ENCODE peak calls at places on chromosome 5, in nine cellular contexts. D is Peyer's patch, T is upper lobe of left lung, V is A549, M is gastrocnemius medialis, F is transverse colon, A is GM12878, P is ovary, S is breast epithelium. C is an unnamed sample.

GRCh38 chr5:89282832-89283510 is 400.0 kb upstream of the MEF2C start:
- DNase-seq in D (no peak), T (no peak), V (no peak), M (no peak), F (no peak), A (no peak), P (no peak), S (no peak), C (no peak)

GRCh38 chr5:157575096-157575872 is at the start of gene ADAM19:
- DNase-seq in D (peak), T (peak), V (peak), M (peak), F (peak), A (no peak), P (peak), S (no peak), C (peak)

GRCh38 chr5:95130951-95131350 is 153.9 kb downstream of the MCTP1 start:
- DNase-seq in D (no peak), T (no peak), V (peak), M (no peak), F (no peak), A (no peak), P (no peak), S (no peak), C (no peak)

GRCh38 chr5:77974576-77974975 is 198.4 kb upstream of the TBCA start:
- DNase-seq in D (no peak), T (no peak), V (no peak), M (no peak), F (no peak), A (no peak), P (no peak), S (no peak), C (no peak)

GRCh38 chr5:155978805-155979204 is 348.2 kb upstream of the SGCD start:
- DNase-seq in D (no peak), T (no peak), V (no peak), M (peak), F (no peak), A (no peak), P (no peak), S (no peak), C (no peak)

GRCh38 chr5:172173771-172174170 is 14.3 kb downstream of the STK10 start:
- DNase-seq in D (no peak), T (no peak), V (no peak), M (no peak), F (no peak), A (no peak), P (no peak), S (no peak), C (peak)

GRCh38 chr5:31824886-31825774 is 186.2 kb downstream of the PDZD2 start:
- DNase-seq in D (peak), T (no peak), V (peak), M (no peak), F (peak), A (no peak), P (peak), S (no peak), C (no peak)

GRCh38 chr5:178538624-178539344 is 51.4 kb downstream of the COL23A1 start:
- DNase-seq in D (no peak), T (no peak), V (no peak), M (no peak), F (no peak), A (no peak), P (no peak), S (no peak), C (no peak)

GRCh38 chr5:160772854-160773253 is 79.2 kb downstream of the ATP10B start:
- DNase-seq in D (no peak), T (no peak), V (no peak), M (no peak), F (no peak), A (no peak), P (no peak), S (no peak), C (no peak)

GRCh38 chr5:1634337-1634661 is 110.5 kb upstream of the LPCAT1 start:
- DNase-seq in D (no peak), T (no peak), V (no peak), M (no peak), F (no peak), A (no peak), P (no peak), S (no peak), C (no peak)

GRCh38 chr5:57844410-57844809 is 361.8 kb upstream of the ACTBL2 start:
- DNase-seq in D (no peak), T (no peak), V (no peak), M (no peak), F (no peak), A (no peak), P (no peak), S (no peak), C (no peak)

GRCh38 chr5:172243302-172243701 is 40.3 kb downstream of the UBTD2 start:
- DNase-seq in D (no peak), T (no peak), V (no peak), M (no peak), F (no peak), A (no peak), P (no peak), S (no peak), C (no peak)

GRCh38 chr5:32543291-32543690 is 42.1 kb upstream of the SUB1 start:
- DNase-seq in D (no peak), T (no peak), V (no peak), M (no peak), F (no peak), A (no peak), P (no peak), S (no peak), C (no peak)

GRCh38 chr5:95284512-95285405 is at the start of gene MCTP1:
- DNase-seq in D (no peak), T (peak), V (peak), M (no peak), F (no peak), A (no peak), P (peak), S (no peak), C (peak)

GRCh38 chr5:1952456-1953099 is 69.9 kb upstream of the IRX4 start:
- DNase-seq in D (no peak), T (no peak), V (no peak), M (no peak), F (no peak), A (no peak), P (no peak), S (no peak), C (no peak)

GRCh38 chr5:7881816-7882215 is 12.9 kb downstream of the MTRR start:
- DNase-seq in D (no peak), T (no peak), V (no peak), M (no peak), F (no peak), A (no peak), P (no peak), S (no peak), C (no peak)

GRCh38 chr5:98769256-98770157 is 4.0 kb upstream of the RGMB start:
- DNase-seq in D (peak), T (peak), V (peak), M (no peak), F (peak), A (no peak), P (peak), S (no peak), C (peak)

GRCh38 chr5:1670342-1670741 is 129.3 kb downstream of the MRPL36 start:
- DNase-seq in D (no peak), T (no peak), V (no peak), M (no peak), F (no peak), A (no peak), P (no peak), S (no peak), C (no peak)

GRCh38 chr5:141715340-141715905 is 33.4 kb upstream of the ARAP3 start:
- DNase-seq in D (no peak), T (peak), V (no peak), M (no peak), F (no peak), A (no peak), P (no peak), S (no peak), C (no peak)

GRCh38 chr5:1058549-1058945 is 49.9 kb downstream of the NKD2 start:
- DNase-seq in D (no peak), T (peak), V (no peak), M (no peak), F (no peak), A (no peak), P (no peak), S (no peak), C (no peak)

GRCh38 chr5:135034186-135034962 is at the start of gene PITX1:
- DNase-seq in D (peak), T (peak), V (peak), M (no peak), F (peak), A (no peak), P (no peak), S (no peak), C (no peak)
- TF ChIP-seq POLR2A in D (no peak), T (no peak), V (peak), M (no peak), F (no peak), A (no peak), P (no peak), S (no peak), C (no peak)

GRCh38 chr5:114223866-114224265 is 138.0 kb upstream of the KCNN2 start:
- DNase-seq in D (no peak), T (no peak), V (peak), M (no peak), F (no peak), A (no peak), P (no peak), S (no peak), C (no peak)

DNA sequence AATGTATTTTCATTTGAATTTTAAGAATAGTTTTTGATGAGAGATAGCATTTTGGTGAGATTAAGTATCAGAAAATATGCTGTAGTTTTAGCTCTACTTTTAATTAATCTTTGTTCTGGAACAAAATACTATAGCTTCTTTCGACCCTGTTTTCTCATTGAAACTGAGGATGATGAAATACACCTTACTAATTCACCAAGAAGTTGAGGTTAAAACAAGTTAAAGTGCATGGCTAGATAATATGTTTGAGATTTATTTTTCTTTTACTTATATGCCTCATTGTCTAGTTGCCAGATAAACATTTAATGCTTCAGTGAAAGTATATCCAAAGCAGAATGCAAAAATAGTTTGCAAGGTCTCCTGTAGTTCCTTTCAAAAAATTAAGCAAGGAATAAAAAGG is 140.1 kb upstream of the KCNN2 start:
- DNase-seq in D (no peak), T (no peak), V (no peak), M (no peak), F (no peak), A (no peak), P (no peak), S (no peak), C (no peak)
- TF ChIP-seq CTCF in D (no peak), T (no peak), V (no peak), M (no peak), F (no peak), A (no peak), P (no peak), S (no peak), C (no peak)

DNA sequence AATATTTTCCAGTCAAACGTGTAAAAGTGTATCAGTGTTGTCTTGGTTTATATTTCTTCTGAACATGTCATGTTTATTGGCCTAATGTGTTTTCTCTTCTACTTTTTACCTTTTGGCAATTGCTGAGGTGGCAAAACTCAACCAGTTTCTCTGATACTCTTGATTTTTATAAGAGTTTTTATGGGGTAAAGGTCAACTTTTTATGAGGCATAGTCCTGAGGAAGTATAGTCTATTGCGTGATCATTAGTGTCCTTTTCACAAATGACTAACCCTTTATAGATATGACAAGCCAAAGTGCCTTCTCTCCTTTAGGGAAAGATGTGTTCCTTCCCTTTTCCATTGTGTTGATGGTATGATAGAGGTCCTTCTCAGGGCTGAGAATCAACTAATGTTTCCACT is 32.9 kb downstream of the OCLN start:
- DNase-seq in D (no peak), T (no peak), V (no peak), M (no peak), F (no peak), A (no peak), P (no peak), S (no peak), C (no peak)
- H3K27ac ChIP-seq in D (peak), T (no peak), V (no peak), M (no peak), F (peak), A (no peak), P (no peak), S (no peak), C (no peak)

GRCh38 chr5:54309751-54310432 is 481 bp downstream of the ARL15 start:
- DNase-seq in D (peak), T (peak), V (peak), M (peak), F (peak), A (no peak), P (peak), S (no peak), C (peak)

GRCh38 chr5:54312499-54312898 is 2.1 kb upstream of the ARL15 start:
- DNase-seq in D (no peak), T (no peak), V (no peak), M (no peak), F (no peak), A (no peak), P (no peak), S (no peak), C (no peak)

GRCh38 chr5:54311178-54311811 is 922 bp upstream of the ARL15 start:
- DNase-seq in D (no peak), T (no peak), V (peak), M (no peak), F (no peak), A (no peak), P (no peak), S (no peak), C (no peak)

GRCh38 chr5:54309237-54309636 is 1.1 kb downstream of the ARL15 start:
- DNase-seq in D (no peak), T (no peak), V (no peak), M (no peak), F (no peak), A (no peak), P (no peak), S (no peak), C (no peak)

GRCh38 chr5:54310433-54311177 is at the start of gene ARL15:
- DNase-seq in D (peak), T (peak), V (peak), M (peak), F (peak), A (peak), P (peak), S (peak), C (peak)
- TF ChIP-seq POLR2A in D (peak), T (peak), V (peak), M (peak), F (peak), A (peak), P (peak), S (peak), C (peak)

DNA sequence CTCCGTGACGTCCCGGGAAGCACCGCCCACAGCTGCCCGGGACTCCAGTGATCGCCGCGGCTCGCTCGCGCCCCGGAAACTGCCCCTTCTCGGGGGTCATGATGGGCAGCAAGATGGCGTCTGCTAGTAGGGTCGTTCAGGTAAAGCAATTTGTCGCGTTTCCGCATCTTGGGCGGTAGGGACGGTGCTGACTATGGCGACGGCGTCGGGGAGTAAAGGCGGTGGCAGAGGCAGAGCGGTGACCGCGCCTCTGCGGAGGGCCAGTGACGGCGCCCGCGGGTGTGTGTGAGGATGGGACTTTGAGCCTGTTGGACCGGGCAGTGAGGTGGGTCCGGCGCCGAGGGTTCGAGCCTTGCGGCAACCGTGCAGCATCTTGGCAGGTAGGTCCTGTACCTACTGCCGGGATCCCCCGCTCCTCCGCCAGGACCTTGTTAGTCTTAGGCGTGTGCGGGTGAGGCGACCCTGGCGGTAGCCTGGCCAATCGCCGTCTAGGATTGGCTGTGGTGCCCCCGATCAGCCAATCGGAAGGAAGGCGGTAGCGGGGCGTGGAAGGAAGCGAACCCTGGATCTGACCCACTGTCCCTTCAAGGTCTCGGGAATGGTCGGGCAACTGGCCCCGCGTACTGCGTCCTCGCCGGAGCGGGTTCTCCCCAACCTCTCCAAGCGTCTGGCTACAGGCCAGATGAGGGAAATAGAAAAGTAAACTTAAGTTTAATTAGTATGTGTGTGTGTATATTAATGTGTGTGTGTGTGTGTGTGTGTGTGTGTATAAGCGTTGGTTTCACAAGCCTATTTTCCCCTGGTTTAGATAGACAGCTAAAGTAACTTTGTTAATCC is 16.7 kb upstream of the CDK7 start:
- DNase-seq in D (peak), T (no peak), V (peak), M (peak), F (peak), A (peak), P (peak), S (peak), C (peak)
- TF ChIP-seq CTCF in D (peak), T (peak), V (no peak), M (peak), F (peak), A (no peak), P (no peak), S (peak), C (peak)

C was measured in spleen.